ENCODE peak calls at places on chromosomes 11 and 22, in five cellular contexts. S is hepatocyte, P is A673, M is PC-3, Q is mammary epithelial cell. B is an unnamed sample.

GRCh38 chr11:21810650-21811049 is 382.2 kb upstream of the ANO5 start:
- DNase-seq in S (no peak), P (peak; percentile 45), M (peak; percentile 29), Q (peak; percentile 3), B (no peak)

GRCh38 chr11:120546312-120547205 is 35.0 kb downstream of the GRIK4 start:
- DNase-seq in S (peak; percentile 74), P (peak; percentile 59), M (peak; percentile 97), Q (peak; percentile 96), B (peak; percentile 61)

GRCh38 chr11:132361011-132361550 is 990.7 kb downstream of the NTM start:
- DNase-seq in S (no peak), P (peak; percentile 42), M (no peak), Q (no peak), B (no peak)

GRCh38 chr11:19864141-19865120 is 151.8 kb downstream of the NAV2 start:
- DNase-seq in S (peak; percentile 35), P (no peak), M (no peak), Q (no peak), B (peak; percentile 43)

GRCh38 chr11:8335683-8336082 is 72.0 kb upstream of the LMO1 start:
- DNase-seq in S (no peak), P (no peak), M (peak; percentile 57), Q (no peak), B (no peak)

GRCh38 chr11:128582496-128583366 is 4.6 kb downstream of the ETS1 start:
- DNase-seq in S (peak; percentile 63), P (no peak), M (peak; percentile 97), Q (peak; percentile 49), B (peak; percentile 89)

GRCh38 chr11:69509381-69509780 is 27.9 kb downstream of the LINC01488 start:
- DNase-seq in S (no peak), P (no peak), M (no peak), Q (no peak), B (no peak)

GRCh38 chr11:69238562-69239319 is 55.2 kb upstream of the MYEOV start:
- DNase-seq in S (no peak), P (no peak), M (no peak), Q (no peak), B (no peak)

GRCh38 chr11:72208281-72208680 is 8.3 kb upstream of the FOLR2 start:
- DNase-seq in S (no peak), P (no peak), M (no peak), Q (no peak), B (no peak)

GRCh38 chr22:20063271-20064139 is 16.5 kb upstream of the DGCR8 start:
- DNase-seq in S (no peak), P (no peak), M (no peak), Q (no peak), B (peak; percentile 44)

GRCh38 chr11:73267122-73267846 is 4.9 kb upstream of the P2RY6 start:
- DNase-seq in S (no peak), P (no peak), M (no peak), Q (no peak), B (no peak)

GRCh38 chr11:103609117-103610066 is 427.0 kb upstream of the DDI1 start:
- DNase-seq in S (peak; percentile 74), P (peak; percentile 85), M (peak; percentile 97), Q (peak; percentile 87), B (peak; percentile 66)

GRCh38 chr22:32555546-32555945 is 80.9 kb downstream of the FBXO7 start:
- DNase-seq in S (no peak), P (no peak), M (no peak), Q (no peak), B (no peak)

GRCh38 chr11:43268161-43268560 is 43.6 kb upstream of the API5 start:
- DNase-seq in S (peak; percentile 10), P (no peak), M (no peak), Q (no peak), B (no peak)

GRCh38 chr11:1234054-1234720 is 11.3 kb downstream of the MUC5B start:
- DNase-seq in S (no peak), P (no peak), M (no peak), Q (no peak), B (no peak)

GRCh38 chr11:132037961-132038360 is 667.5 kb downstream of the NTM start:
- DNase-seq in S (no peak), P (no peak), M (no peak), Q (no peak), B (no peak)

GRCh38 chr11:44247508-44247907 is 62.4 kb downstream of the ALX4 start:
- DNase-seq in S (no peak), P (no peak), M (no peak), Q (no peak), B (no peak)

GRCh38 chr11:33040127-33040861 is 922 bp downstream of the TCP11L1 start:
- DNase-seq in S (peak; percentile 44), P (peak; percentile 77), M (peak; percentile 15), Q (peak; percentile 72), B (peak; percentile 22)

DNA sequence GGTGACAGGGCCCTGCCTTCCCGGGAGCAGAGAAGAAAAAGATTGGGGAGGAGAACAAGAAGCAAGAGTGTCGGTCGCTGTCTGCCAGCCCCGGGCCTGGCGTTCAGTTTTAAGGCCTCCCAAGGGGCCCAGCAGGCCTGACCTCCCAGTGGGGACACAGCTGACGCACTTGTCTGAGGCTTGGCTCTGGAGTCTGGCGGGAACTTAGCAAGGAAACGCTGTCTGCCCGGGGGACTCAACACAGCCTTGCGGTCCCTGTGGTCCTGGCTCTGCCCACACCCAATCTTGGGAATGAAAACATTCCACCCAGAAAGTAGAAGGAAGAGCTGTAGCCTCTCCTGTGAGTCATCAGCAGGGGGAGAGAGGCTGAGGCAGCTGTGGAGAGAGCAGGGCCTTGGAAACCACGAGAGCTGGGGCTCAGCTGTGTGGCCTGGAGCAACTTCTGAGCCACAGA is 54.4 kb downstream of the TRAF6 start:
- DNase-seq in S (peak; percentile 79), P (peak; percentile 89), M (peak; percentile 67), Q (peak; percentile 97), B (peak; percentile 8)
- H3K27ac ChIP-seq in S (peak overlapping the region; percentile 77), P (peak overlapping the region; percentile 63), M (peak overlapping the region; percentile 39), Q (peak overlapping the region; percentile 54), B (no peak overlapping the region)

GRCh38 chr22:36776722-36777121 is 803 bp upstream of the IFT27 start:
- DNase-seq in S (no peak), P (no peak), M (no peak), Q (no peak), B (no peak)

GRCh38 chr22:36775589-36775965 is 342 bp downstream of the IFT27 start:
- DNase-seq in S (peak; percentile 55), P (peak; percentile 12), M (peak; percentile 7), Q (peak; percentile 7), B (peak; percentile 45)

GRCh38 chr22:36773935-36774334 is 2.0 kb downstream of the IFT27 start:
- DNase-seq in S (peak; percentile 37), P (peak; percentile 45), M (peak; percentile 66), Q (peak; percentile 31), B (peak; percentile 48)

GRCh38 chr22:36778020-36778419 is 2.1 kb upstream of the IFT27 start:
- DNase-seq in S (no peak), P (no peak), M (no peak), Q (no peak), B (no peak)

GRCh38 chr22:36775966-36776669 is at the start of gene IFT27:
- DNase-seq in S (peak; percentile 99), P (peak; percentile 100), M (peak; percentile 98), Q (peak; percentile 100), B (peak; percentile 100)
- TF ChIP-seq EZH2 in S (no peak), P (no peak), M (no peak), Q (no peak), B (no peak)

GRCh38 chr22:31448382-31448781 is 41.3 kb downstream of the EIF4ENIF1 start:
- DNase-seq in S (no peak), P (no peak), M (no peak), Q (no peak), B (no peak)

GRCh38 chr22:31445642-31446041 is 44.0 kb downstream of the EIF4ENIF1 start:
- DNase-seq in S (no peak), P (no peak), M (no peak), Q (no peak), B (no peak)

GRCh38 chr22:31446208-31446607 is 43.4 kb downstream of the EIF4ENIF1 start:
- DNase-seq in S (no peak), P (no peak), M (no peak), Q (no peak), B (no peak)

GRCh38 chr22:31447337-31447736 is 42.3 kb downstream of the EIF4ENIF1 start:
- DNase-seq in S (no peak), P (no peak), M (no peak), Q (no peak), B (no peak)

DNA sequence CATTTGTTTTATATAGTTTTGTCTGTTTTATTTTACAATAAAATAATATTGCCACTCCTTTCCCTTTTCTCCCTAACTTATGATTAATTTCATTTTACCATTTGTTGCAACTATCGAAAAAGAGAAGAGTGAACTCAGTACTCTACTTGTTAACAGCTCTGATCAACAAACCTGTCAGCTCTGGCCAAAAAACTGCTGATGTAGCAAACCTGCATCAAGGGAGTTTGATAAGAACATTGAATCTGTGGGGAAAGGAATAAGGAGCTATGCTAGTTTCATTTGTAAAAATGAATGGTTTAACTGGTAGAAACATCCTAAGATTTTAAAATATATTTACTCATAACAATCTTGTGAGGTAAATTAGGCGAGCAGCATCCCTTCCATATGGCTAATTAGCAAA is 42.9 kb downstream of the EIF4ENIF1 start:
- DNase-seq in S (no peak), P (no peak), M (no peak), Q (no peak), B (no peak)
- H3K27ac ChIP-seq in S (no peak overlapping the region), P (no peak overlapping the region), M (no peak overlapping the region), Q (no peak overlapping the region), B (no peak overlapping the region)

GRCh38 chr11:61510178-61510979 is 1.8 kb downstream of the LRRC10B start:
- DNase-seq in S (no peak), P (peak; percentile 69), M (no peak), Q (no peak), B (no peak)

GRCh38 chr11:61511383-61511782 is 2.8 kb downstream of the LRRC10B start:
- DNase-seq in S (no peak), P (no peak), M (no peak), Q (no peak), B (no peak)

GRCh38 chr11:61510980-61511373 is 2.4 kb downstream of the LRRC10B start:
- DNase-seq in S (no peak), P (peak; percentile 77), M (no peak), Q (no peak), B (no peak)

GRCh38 chr11:61507962-61508824 is at the start of gene LRRC10B:
- DNase-seq in S (peak; percentile 79), P (peak; percentile 95), M (no peak), Q (no peak), B (peak; percentile 95)

DNA sequence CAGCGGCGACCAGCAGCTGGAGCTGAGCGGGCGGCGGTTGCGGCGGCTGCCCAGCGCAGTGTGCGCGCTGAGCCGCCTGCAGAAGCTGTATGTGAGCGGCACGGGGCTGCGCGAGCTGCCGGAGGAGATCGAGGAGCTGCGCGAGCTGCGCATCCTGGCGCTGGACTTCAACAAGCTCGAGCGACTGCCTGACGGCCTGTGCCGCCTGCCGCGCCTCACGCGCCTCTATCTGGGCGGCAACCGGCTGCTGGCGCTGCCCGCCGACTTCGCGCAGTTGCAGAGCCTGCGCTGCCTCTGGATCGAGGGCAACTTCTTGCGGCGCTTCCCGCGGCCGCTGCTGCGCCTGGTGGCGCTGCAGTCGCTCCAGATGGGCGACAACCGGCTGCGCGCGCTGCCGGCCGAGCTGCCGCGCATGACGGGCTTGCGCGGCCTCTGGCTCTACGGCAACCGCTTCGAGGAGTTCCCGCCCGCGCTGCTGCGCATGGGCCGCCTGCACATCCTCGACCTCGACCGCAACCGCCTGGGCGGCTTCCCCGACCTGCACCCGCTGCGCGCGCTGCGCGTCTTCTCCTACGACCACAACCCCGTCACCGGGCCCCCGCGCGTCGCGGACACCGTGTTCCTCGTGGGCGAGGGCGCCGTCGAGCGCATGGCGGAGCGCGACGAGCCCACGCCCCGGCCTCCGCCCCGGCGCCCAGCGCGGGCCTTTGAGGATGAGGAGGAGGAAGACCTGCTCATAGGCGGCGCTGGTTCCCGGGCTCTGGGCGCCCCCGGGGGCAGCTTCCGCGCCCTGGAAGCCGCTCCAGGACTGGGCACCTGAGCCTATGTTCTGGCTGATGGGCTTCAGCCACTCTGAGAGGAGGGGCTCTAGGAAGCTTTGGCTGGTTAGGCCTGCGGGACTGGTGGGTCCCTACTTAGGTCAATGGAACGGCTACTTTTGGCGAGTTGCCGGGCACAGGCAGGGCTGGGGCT is 795 bp downstream of the LRRC10B start:
- DNase-seq in S (peak; percentile 93), P (peak; percentile 97), M (peak; percentile 78), Q (peak; percentile 84), B (peak; percentile 92)
- TF ChIP-seq EZH2 in S (no peak), P (no peak), M (no peak), Q (no peak), B (no peak)

B was measured in GM23338.